ENCODE peak calls at places on chromosomes 3 and 15, in six cellular contexts. One of them, this sample, is unnamed.
A peak's percentile ranks its signal among the peaks of the same experiment; 100 is the strongest.

GRCh38 chr3:112017081-112017480 is 17.5 kb upstream of the TMPRSS7 start:
- DNase-seq in AG09319: no peak
- DNase-seq in H7: no peak
- DNase-seq in NCI-H1092: no peak
- DNase-seq in MV-4-11: peak; percentile 27
- DNase-seq in tibial nerve: no peak
- DNase-seq in this sample: no peak

GRCh38 chr3:16697437-16698258 is 92.4 kb upstream of the DAZL start:
- DNase-seq in NCI-H1092: no peak
- DNase-seq in MV-4-11: peak; percentile 75
- DNase-seq in tibial nerve: no peak
- DNase-seq in H7: no peak
- DNase-seq in AG09319: no peak
- DNase-seq in this sample: no peak

GRCh38 chr3:126835472-126836219 is 131.6 kb downstream of the CHCHD6 start:
- DNase-seq in AG09319: no peak
- DNase-seq in MV-4-11: no peak
- DNase-seq in tibial nerve: no peak
- DNase-seq in H7: no peak
- DNase-seq in NCI-H1092: no peak
- DNase-seq in this sample: no peak

GRCh38 chr3:73766599-73767378 is 142.0 kb upstream of the PDZRN3 start:
- DNase-seq in AG09319: peak; percentile 93
- DNase-seq in tibial nerve: peak; percentile 45
- DNase-seq in NCI-H1092: no peak
- DNase-seq in MV-4-11: no peak
- DNase-seq in H7: no peak
- DNase-seq in this sample: no peak

GRCh38 chr15:75544273-75544862 is 34.7 kb downstream of the PTPN9 start:
- DNase-seq in tibial nerve: no peak
- DNase-seq in NCI-H1092: no peak
- DNase-seq in MV-4-11: no peak
- DNase-seq in H7: no peak
- DNase-seq in AG09319: no peak
- DNase-seq in this sample: no peak

GRCh38 chr15:57385923-57386390 is 9.7 kb downstream of the CGNL1 start:
- DNase-seq in H7: peak; percentile 33
- DNase-seq in NCI-H1092: no peak
- DNase-seq in AG09319: no peak
- DNase-seq in MV-4-11: no peak
- DNase-seq in tibial nerve: no peak
- DNase-seq in this sample: no peak

GRCh38 chr3:146139586-146140110 is 21.3 kb downstream of the PLOD2 start:
- DNase-seq in H7: no peak
- DNase-seq in MV-4-11: no peak
- DNase-seq in NCI-H1092: no peak
- DNase-seq in AG09319: no peak
- DNase-seq in tibial nerve: no peak
- DNase-seq in this sample: no peak

GRCh38 chr3:194276768-194277546 is 74.2 kb downstream of the CPN2 start:
- DNase-seq in MV-4-11: no peak
- DNase-seq in AG09319: no peak
- DNase-seq in H7: peak; percentile 63
- DNase-seq in tibial nerve: no peak
- DNase-seq in NCI-H1092: peak; percentile 49
- DNase-seq in this sample: no peak

GRCh38 chr3:73212683-73213082 is 151.2 kb downstream of the EBLN2 start:
- DNase-seq in AG09319: no peak
- DNase-seq in NCI-H1092: no peak
- DNase-seq in MV-4-11: peak; percentile 7
- DNase-seq in H7: no peak
- DNase-seq in tibial nerve: no peak
- DNase-seq in this sample: no peak

GRCh38 chr15:101159096-101159935 is 92.5 kb downstream of the CHSY1 start:
- DNase-seq in tibial nerve: no peak
- DNase-seq in H7: no peak
- DNase-seq in AG09319: no peak
- DNase-seq in NCI-H1092: no peak
- DNase-seq in MV-4-11: no peak
- DNase-seq in this sample: no peak

GRCh38 chr15:57872281-57873010 is 165.9 kb downstream of the POLR2M start:
- DNase-seq in MV-4-11: no peak
- DNase-seq in H7: no peak
- DNase-seq in tibial nerve: no peak
- DNase-seq in AG09319: no peak
- DNase-seq in NCI-H1092: no peak
- DNase-seq in this sample: no peak

GRCh38 chr3:179304605-179305004 is 18.2 kb upstream of the ZNF639 start:
- DNase-seq in H7: no peak
- DNase-seq in AG09319: no peak
- DNase-seq in MV-4-11: no peak
- DNase-seq in tibial nerve: no peak
- DNase-seq in NCI-H1092: no peak
- DNase-seq in this sample: no peak